ENCODE peak calls at places on chromosomes 11 and 22, in ten cellular contexts. Y, F, E, C, D, O, S, V, Q and M are unnamed samples.

GRCh38 chr11:24623121-24623520 is 126.3 kb downstream of the LUZP2 start:
- DNase-seq in Y (no peak), F (no peak), E (no peak), C (no peak), D (no peak), O (no peak), S (no peak), V (no peak), Q (no peak), M (no peak)

GRCh38 chr11:126174816-126175215 is 36.6 kb downstream of the RPUSD4 start:
- DNase-seq in Y (no peak), F (no peak), E (no peak), C (no peak), D (no peak), O (no peak), S (no peak), V (no peak), Q (no peak), M (no peak)

GRCh38 chr22:21646608-21647590 is 4.8 kb downstream of the SDF2L1 start:
- DNase-seq in Y (peak), F (peak), E (peak), C (peak), D (peak), O (peak), S (peak), V (no peak), Q (peak), M (peak)

GRCh38 chr11:115911656-115912055 is 407.4 kb upstream of the CADM1 start:
- DNase-seq in Y (no peak), F (no peak), E (no peak), C (no peak), D (no peak), O (no peak), S (no peak), V (no peak), Q (no peak), M (no peak)

GRCh38 chr11:118113031-118113430 is 26.3 kb upstream of the SMIM35 start:
- DNase-seq in Y (no peak), F (no peak), E (no peak), C (no peak), D (no peak), O (no peak), S (no peak), V (no peak), Q (no peak), M (no peak)

GRCh38 chr11:41382927-41383326 is 76.5 kb downstream of the LRRC4C start:
- DNase-seq in Y (no peak), F (peak), E (no peak), C (no peak), D (no peak), O (peak), S (no peak), V (no peak), Q (no peak), M (no peak)

GRCh38 chr11:122711831-122712378 is 56.4 kb downstream of the UBASH3B start:
- DNase-seq in Y (no peak), F (no peak), E (peak), C (no peak), D (no peak), O (peak), S (no peak), V (no peak), Q (no peak), M (no peak)

GRCh38 chr22:35418726-35419125 is 18.8 kb downstream of the MCM5 start:
- DNase-seq in Y (no peak), F (no peak), E (no peak), C (no peak), D (no peak), O (no peak), S (no peak), V (no peak), Q (no peak), M (no peak)

GRCh38 chr22:19992481-19992911 is 24.1 kb downstream of the ARVCF start:
- DNase-seq in Y (no peak), F (no peak), E (no peak), C (no peak), D (no peak), O (no peak), S (no peak), V (no peak), Q (no peak), M (no peak)

GRCh38 chr22:19734163-19734562 is 10.8 kb downstream of the GP1BB start:
- DNase-seq in Y (no peak), F (no peak), E (no peak), C (no peak), D (no peak), O (no peak), S (no peak), V (no peak), Q (no peak), M (no peak)

GRCh38 chr11:84794663-84795443 is 832.3 kb downstream of the DLG2 start:
- DNase-seq in Y (no peak), F (no peak), E (no peak), C (no peak), D (no peak), O (no peak), S (no peak), V (no peak), Q (no peak), M (no peak)

GRCh38 chr11:44955019-44955738 is 4.5 kb upstream of the TP53I11 start:
- DNase-seq in Y (no peak), F (peak), E (peak), C (no peak), D (peak), O (no peak), S (peak), V (no peak), Q (peak), M (peak)

GRCh38 chr11:13928566-13929251 is 33.8 kb upstream of the SPON1 start:
- DNase-seq in Y (no peak), F (peak), E (peak), C (no peak), D (no peak), O (peak), S (peak), V (no peak), Q (no peak), M (no peak)

GRCh38 chr11:126112547-126112946 is 49.9 kb upstream of the CDON start:
- DNase-seq in Y (no peak), F (no peak), E (peak), C (no peak), D (no peak), O (no peak), S (no peak), V (no peak), Q (no peak), M (peak)

GRCh38 chr11:119713361-119714040 is 15.5 kb downstream of the NECTIN1 start:
- DNase-seq in Y (no peak), F (no peak), E (no peak), C (no peak), D (no peak), O (no peak), S (no peak), V (no peak), Q (no peak), M (no peak)

GRCh38 chr11:6737872-6738466 is 33.8 kb downstream of the OR2AG2 start:
- DNase-seq in Y (peak), F (peak), E (peak), C (peak), D (no peak), O (peak), S (no peak), V (no peak), Q (no peak), M (peak)

GRCh38 chr11:1234771-1235614 is 12.1 kb downstream of the MUC5B start:
- DNase-seq in Y (peak), F (no peak), E (no peak), C (no peak), D (no peak), O (no peak), S (no peak), V (no peak), Q (no peak), M (peak)

GRCh38 chr11:71454470-71455113 is 1.6 kb downstream of the NADSYN1 start:
- DNase-seq in Y (no peak), F (no peak), E (no peak), C (no peak), D (no peak), O (no peak), S (no peak), V (no peak), Q (no peak), M (no peak)

GRCh38 chr22:39364646-39365405 is 15.0 kb downstream of the SYNGR1 start:
- DNase-seq in Y (no peak), F (no peak), E (peak), C (no peak), D (no peak), O (no peak), S (no peak), V (no peak), Q (no peak), M (no peak)

GRCh38 chr11:35464308-35464707 is 45.0 kb upstream of the SLC1A2 start:
- DNase-seq in Y (no peak), F (no peak), E (peak), C (no peak), D (no peak), O (peak), S (no peak), V (no peak), Q (peak), M (no peak)

GRCh38 chr11:78860720-78861422 is 286.2 kb upstream of the NARS2 start:
- DNase-seq in Y (no peak), F (no peak), E (peak), C (no peak), D (no peak), O (no peak), S (peak), V (no peak), Q (no peak), M (no peak)

GRCh38 chr22:45310331-45311032 is 748 bp downstream of the FAM118A start:
- DNase-seq in Y (no peak), F (peak), E (no peak), C (no peak), D (no peak), O (no peak), S (no peak), V (no peak), Q (no peak), M (no peak)

GRCh38 chr22:30305519-30305905 is 16.2 kb upstream of the CASTOR1 start:
- DNase-seq in Y (no peak), F (peak), E (no peak), C (peak), D (no peak), O (no peak), S (no peak), V (no peak), Q (no peak), M (peak)

GRCh38 chr11:86575208-86575855 is 97.1 kb downstream of the ME3 start:
- DNase-seq in Y (no peak), F (no peak), E (no peak), C (no peak), D (no peak), O (no peak), S (no peak), V (no peak), Q (peak), M (no peak)

GRCh38 chr22:25032066-25032465 is 79.5 kb downstream of the KIAA1671 start:
- DNase-seq in Y (no peak), F (no peak), E (no peak), C (no peak), D (no peak), O (no peak), S (no peak), V (no peak), Q (no peak), M (no peak)

GRCh38 chr22:27542602-27543001 is 259.0 kb downstream of the MN1 start:
- DNase-seq in Y (no peak), F (no peak), E (no peak), C (no peak), D (no peak), O (no peak), S (no peak), V (no peak), Q (no peak), M (no peak)

GRCh38 chr11:19493446-19493845 is 219.2 kb upstream of the NAV2 start:
- DNase-seq in Y (peak), F (no peak), E (peak), C (no peak), D (no peak), O (no peak), S (no peak), V (no peak), Q (no peak), M (no peak)

GRCh38 chr11:64759722-64760719 is at the start of gene PYGM:
- DNase-seq in Y (peak), F (peak), E (peak), C (peak), D (peak), O (no peak), S (no peak), V (peak), Q (peak), M (peak)

GRCh38 chr11:86802601-86803051 is 2.3 kb downstream of the PRSS23 start:
- DNase-seq in Y (peak), F (peak), E (peak), C (no peak), D (peak), O (peak), S (no peak), V (no peak), Q (peak), M (no peak)

GRCh38 chr11:64001552-64002427 is 15.6 kb downstream of the OTUB1 start:
- DNase-seq in Y (no peak), F (no peak), E (no peak), C (no peak), D (no peak), O (no peak), S (no peak), V (no peak), Q (no peak), M (no peak)

GRCh38 chr11:68116892-68117435 is 4.2 kb downstream of the CHKA start:
- DNase-seq in Y (no peak), F (no peak), E (no peak), C (no peak), D (no peak), O (no peak), S (no peak), V (no peak), Q (no peak), M (no peak)

GRCh38 chr11:89249196-89249595 is 71.5 kb downstream of the TYR start:
- DNase-seq in Y (no peak), F (no peak), E (no peak), C (no peak), D (no peak), O (no peak), S (no peak), V (no peak), Q (no peak), M (no peak)

GRCh38 chr22:23514317-23515038 is 65.6 kb downstream of the IGLL1 start:
- DNase-seq in Y (peak), F (no peak), E (no peak), C (no peak), D (no peak), O (no peak), S (no peak), V (no peak), Q (no peak), M (no peak)

GRCh38 chr11:68806931-68807844 is 34.5 kb downstream of the CPT1A start:
- DNase-seq in Y (no peak), F (peak), E (peak), C (no peak), D (no peak), O (peak), S (peak), V (no peak), Q (no peak), M (no peak)